ENCODE peak calls at places on chromosomes 7 and 10, in six cellular contexts. One of them, this sample, is unnamed.

GRCh38 chr7:149005427-149006344 is 22.6 kb downstream of the PDIA4 start:
- DNase-seq in prostate gland: peak
- DNase-seq in AG10803: peak
- DNase-seq in coronary artery: peak
- DNase-seq in psoas muscle: peak
- DNase-seq in Panc1: no peak
- DNase-seq in this sample: peak

GRCh38 chr7:64686493-64687184 is 20.7 kb downstream of the ZNF107 start:
- DNase-seq in psoas muscle: no peak
- DNase-seq in AG10803: no peak
- DNase-seq in coronary artery: no peak
- DNase-seq in Panc1: no peak
- DNase-seq in prostate gland: peak
- DNase-seq in this sample: no peak

GRCh38 chr7:27046854-27047549 is 48.8 kb downstream of the HOXA1 start:
- DNase-seq in Panc1: peak
- DNase-seq in psoas muscle: no peak
- DNase-seq in coronary artery: no peak
- DNase-seq in AG10803: peak
- DNase-seq in prostate gland: no peak
- DNase-seq in this sample: peak

GRCh38 chr10:8060010-8060703 is 5.7 kb downstream of the GATA3 start:
- DNase-seq in Panc1: no peak
- DNase-seq in prostate gland: no peak
- DNase-seq in coronary artery: no peak
- DNase-seq in AG10803: peak
- DNase-seq in psoas muscle: no peak
- DNase-seq in this sample: peak

GRCh38 chr7:81725003-81725402 is 44.8 kb downstream of the HGF start:
- DNase-seq in AG10803: peak
- DNase-seq in coronary artery: no peak
- DNase-seq in psoas muscle: no peak
- DNase-seq in Panc1: no peak
- DNase-seq in prostate gland: no peak
- DNase-seq in this sample: peak

GRCh38 chr10:119657725-119658124 is 6.5 kb downstream of the BAG3 start:
- DNase-seq in Panc1: no peak
- DNase-seq in AG10803: no peak
- DNase-seq in prostate gland: peak
- DNase-seq in coronary artery: no peak
- DNase-seq in psoas muscle: peak
- DNase-seq in this sample: no peak

GRCh38 chr10:102814456-102814871 is 22.7 kb downstream of the CYP17A1 start:
- DNase-seq in psoas muscle: no peak
- DNase-seq in coronary artery: peak
- DNase-seq in prostate gland: no peak
- DNase-seq in Panc1: no peak
- DNase-seq in AG10803: no peak
- DNase-seq in this sample: peak

GRCh38 chr10:59606551-59606961 is 103.1 kb downstream of the SLC16A9 start:
- DNase-seq in AG10803: peak
- DNase-seq in coronary artery: no peak
- DNase-seq in prostate gland: no peak
- DNase-seq in psoas muscle: no peak
- DNase-seq in Panc1: no peak
- DNase-seq in this sample: peak

GRCh38 chr10:112510384-112510783 is 63.4 kb downstream of the VTI1A start:
- DNase-seq in prostate gland: no peak
- DNase-seq in AG10803: no peak
- DNase-seq in psoas muscle: no peak
- DNase-seq in coronary artery: no peak
- DNase-seq in Panc1: no peak
- DNase-seq in this sample: no peak

GRCh38 chr7:135300913-135301765 is 67.5 kb downstream of the STRA8 start:
- DNase-seq in coronary artery: no peak
- DNase-seq in Panc1: no peak
- DNase-seq in psoas muscle: no peak
- DNase-seq in prostate gland: no peak
- DNase-seq in AG10803: peak
- DNase-seq in this sample: no peak

GRCh38 chr7:90412458-90413184 is 9.4 kb downstream of the CLDN12 start:
- DNase-seq in AG10803: peak
- DNase-seq in prostate gland: no peak
- DNase-seq in coronary artery: no peak
- DNase-seq in psoas muscle: peak
- DNase-seq in Panc1: no peak
- DNase-seq in this sample: no peak

GRCh38 chr10:22321831-22322662 is 1.1 kb downstream of the BMI1 start:
- DNase-seq in Panc1: no peak
- DNase-seq in prostate gland: no peak
- DNase-seq in psoas muscle: peak
- DNase-seq in AG10803: no peak
- DNase-seq in coronary artery: peak
- DNase-seq in this sample: no peak

GRCh38 chr7:134469622-134470021 is 10.7 kb upstream of the AKR1B1 start:
- DNase-seq in coronary artery: no peak
- DNase-seq in Panc1: no peak
- DNase-seq in AG10803: no peak
- DNase-seq in prostate gland: no peak
- DNase-seq in psoas muscle: no peak
- DNase-seq in this sample: no peak

GRCh38 chr7:155233703-155234492 is 63.8 kb upstream of the INSIG1 start:
- DNase-seq in AG10803: peak
- DNase-seq in coronary artery: no peak
- DNase-seq in Panc1: no peak
- DNase-seq in psoas muscle: peak
- DNase-seq in prostate gland: no peak
- DNase-seq in this sample: no peak

GRCh38 chr7:7201583-7202374 is 19.4 kb downstream of the C1GALT1 start:
- DNase-seq in AG10803: no peak
- DNase-seq in psoas muscle: no peak
- DNase-seq in coronary artery: no peak
- DNase-seq in prostate gland: no peak
- DNase-seq in Panc1: no peak
- DNase-seq in this sample: no peak

GRCh38 chr10:5479481-5480161 is 19.7 kb downstream of the CALML5 start:
- DNase-seq in psoas muscle: no peak
- DNase-seq in Panc1: no peak
- DNase-seq in coronary artery: peak
- DNase-seq in AG10803: no peak
- DNase-seq in prostate gland: no peak
- DNase-seq in this sample: no peak

GRCh38 chr10:130014734-130015695 is 50.9 kb upstream of the EBF3 start:
- DNase-seq in psoas muscle: no peak
- DNase-seq in coronary artery: peak
- DNase-seq in Panc1: no peak
- DNase-seq in AG10803: no peak
- DNase-seq in prostate gland: no peak
- DNase-seq in this sample: no peak

GRCh38 chr10:61961278-61961677 is 59.8 kb downstream of the ARID5B start:
- DNase-seq in psoas muscle: no peak
- DNase-seq in coronary artery: no peak
- DNase-seq in AG10803: no peak
- DNase-seq in Panc1: no peak
- DNase-seq in prostate gland: no peak
- DNase-seq in this sample: no peak

GRCh38 chr7:19397917-19398316 is 252.7 kb upstream of the FERD3L start:
- DNase-seq in Panc1: no peak
- DNase-seq in psoas muscle: no peak
- DNase-seq in prostate gland: no peak
- DNase-seq in coronary artery: no peak
- DNase-seq in AG10803: no peak
- DNase-seq in this sample: peak

GRCh38 chr10:112509558-112510299 is 62.7 kb downstream of the VTI1A start:
- DNase-seq in prostate gland: no peak
- DNase-seq in psoas muscle: no peak
- DNase-seq in Panc1: no peak
- DNase-seq in coronary artery: no peak
- DNase-seq in AG10803: no peak
- DNase-seq in this sample: no peak

GRCh38 chr10:11345224-11346054 is 266.0 kb downstream of the USP6NL start:
- DNase-seq in prostate gland: peak
- DNase-seq in coronary artery: no peak
- DNase-seq in Panc1: no peak
- DNase-seq in psoas muscle: no peak
- DNase-seq in AG10803: no peak
- DNase-seq in this sample: no peak

GRCh38 chr7:106369349-106369748 is 84.6 kb upstream of the NAMPT start:
- DNase-seq in AG10803: peak
- DNase-seq in psoas muscle: no peak
- DNase-seq in Panc1: no peak
- DNase-seq in coronary artery: no peak
- DNase-seq in prostate gland: no peak
- DNase-seq in this sample: peak

GRCh38 chr10:8556321-8556720 is 501.8 kb downstream of the GATA3 start:
- DNase-seq in Panc1: no peak
- DNase-seq in psoas muscle: no peak
- DNase-seq in prostate gland: no peak
- DNase-seq in coronary artery: no peak
- DNase-seq in AG10803: no peak
- DNase-seq in this sample: no peak

GRCh38 chr7:1550005-1550845 is 5.8 kb downstream of the TMEM184A start:
- DNase-seq in psoas muscle: peak
- DNase-seq in coronary artery: peak
- DNase-seq in Panc1: no peak
- DNase-seq in prostate gland: no peak
- DNase-seq in AG10803: no peak
- DNase-seq in this sample: no peak

GRCh38 chr7:7181519-7182155 is 707 bp upstream of the C1GALT1 start:
- DNase-seq in coronary artery: no peak
- DNase-seq in Panc1: peak
- DNase-seq in psoas muscle: peak
- DNase-seq in AG10803: peak
- DNase-seq in prostate gland: peak
- DNase-seq in this sample: no peak

DNA sequence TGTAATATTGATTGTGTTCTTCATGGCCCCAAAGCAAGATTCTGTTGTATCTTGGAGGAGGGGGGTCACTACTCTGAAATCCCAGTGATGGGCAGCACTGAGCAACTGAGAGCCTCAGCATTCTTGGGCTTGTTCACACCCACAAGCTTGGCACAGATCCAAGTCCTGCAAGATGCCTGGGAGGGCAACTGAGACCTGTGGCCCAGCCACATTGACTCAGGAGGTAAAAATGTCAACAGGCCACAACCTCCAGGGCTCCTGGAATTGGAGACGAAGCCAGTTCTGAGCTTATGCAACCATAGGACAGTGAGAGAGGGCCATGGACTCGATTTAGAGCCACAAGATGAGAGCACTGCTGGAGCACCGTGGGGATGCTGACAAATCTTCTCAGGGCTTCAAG is 3.1 kb upstream of the DOCK1 start:
- DNase-seq in AG10803: peak
- DNase-seq in prostate gland: no peak
- DNase-seq in Panc1: peak
- DNase-seq in psoas muscle: no peak
- DNase-seq in coronary artery: no peak
- DNase-seq in this sample: peak
- TF ChIP-seq CTCF in AG10803: peak
- TF ChIP-seq CTCF in prostate gland: no peak
- TF ChIP-seq CTCF in Panc1: no peak
- TF ChIP-seq CTCF in psoas muscle: no peak
- TF ChIP-seq CTCF in coronary artery: no peak
- TF ChIP-seq CTCF in this sample: peak

DNA sequence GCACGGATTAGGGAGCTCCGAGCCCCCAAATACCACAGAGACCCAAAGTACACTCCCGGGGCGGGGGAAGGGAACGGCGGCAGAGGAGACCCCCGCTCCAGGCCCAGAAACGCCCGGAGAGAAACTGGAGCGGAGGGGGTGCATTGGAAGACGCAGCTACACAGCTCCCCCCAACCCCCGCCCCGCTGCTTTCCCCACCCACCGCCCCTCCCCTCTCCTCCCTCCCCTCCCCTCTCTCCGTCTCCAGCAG is 1.1 kb downstream of the PRKAG2 start:
- DNase-seq in Panc1: no peak
- DNase-seq in coronary artery: no peak
- DNase-seq in psoas muscle: no peak
- DNase-seq in prostate gland: no peak
- DNase-seq in AG10803: peak
- DNase-seq in this sample: peak
- H3K4me3 ChIP-seq in Panc1: peak
- H3K4me3 ChIP-seq in coronary artery: peak
- H3K4me3 ChIP-seq in psoas muscle: peak
- H3K4me3 ChIP-seq in prostate gland: peak
- H3K4me3 ChIP-seq in AG10803: peak
- H3K4me3 ChIP-seq in this sample: peak

DNA sequence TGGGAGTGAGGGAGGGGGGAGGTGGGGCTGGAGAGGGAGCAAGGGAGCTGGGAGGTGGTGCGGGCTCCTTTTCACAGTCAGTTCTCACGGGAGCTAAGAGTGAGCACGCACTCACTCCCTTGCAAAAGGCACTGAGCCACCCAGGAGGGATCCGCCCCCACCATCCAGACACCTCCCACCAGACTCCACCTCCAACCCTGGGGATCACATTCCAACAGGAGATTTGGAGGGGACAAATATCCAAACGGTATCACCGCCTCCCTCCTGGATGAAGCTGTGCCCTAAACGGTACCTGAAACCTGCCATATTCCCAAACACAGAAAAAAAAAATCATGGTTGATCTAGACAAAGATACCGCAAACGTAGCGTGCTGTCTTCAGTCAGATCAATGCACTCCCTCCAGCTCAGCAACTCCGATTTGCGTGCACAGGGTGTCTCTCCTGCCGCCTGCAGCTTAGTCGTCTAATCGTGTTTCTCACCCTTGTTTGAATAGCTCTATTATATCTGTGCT is 20.3 kb upstream of the PRKAG2 start:
- DNase-seq in coronary artery: peak
- DNase-seq in psoas muscle: no peak
- DNase-seq in AG10803: no peak
- DNase-seq in prostate gland: no peak
- DNase-seq in Panc1: no peak
- DNase-seq in this sample: no peak
- TF ChIP-seq CTCF in coronary artery: no peak
- TF ChIP-seq CTCF in psoas muscle: no peak
- TF ChIP-seq CTCF in AG10803: no peak
- TF ChIP-seq CTCF in prostate gland: no peak
- TF ChIP-seq CTCF in Panc1: no peak
- TF ChIP-seq CTCF in this sample: no peak

DNA sequence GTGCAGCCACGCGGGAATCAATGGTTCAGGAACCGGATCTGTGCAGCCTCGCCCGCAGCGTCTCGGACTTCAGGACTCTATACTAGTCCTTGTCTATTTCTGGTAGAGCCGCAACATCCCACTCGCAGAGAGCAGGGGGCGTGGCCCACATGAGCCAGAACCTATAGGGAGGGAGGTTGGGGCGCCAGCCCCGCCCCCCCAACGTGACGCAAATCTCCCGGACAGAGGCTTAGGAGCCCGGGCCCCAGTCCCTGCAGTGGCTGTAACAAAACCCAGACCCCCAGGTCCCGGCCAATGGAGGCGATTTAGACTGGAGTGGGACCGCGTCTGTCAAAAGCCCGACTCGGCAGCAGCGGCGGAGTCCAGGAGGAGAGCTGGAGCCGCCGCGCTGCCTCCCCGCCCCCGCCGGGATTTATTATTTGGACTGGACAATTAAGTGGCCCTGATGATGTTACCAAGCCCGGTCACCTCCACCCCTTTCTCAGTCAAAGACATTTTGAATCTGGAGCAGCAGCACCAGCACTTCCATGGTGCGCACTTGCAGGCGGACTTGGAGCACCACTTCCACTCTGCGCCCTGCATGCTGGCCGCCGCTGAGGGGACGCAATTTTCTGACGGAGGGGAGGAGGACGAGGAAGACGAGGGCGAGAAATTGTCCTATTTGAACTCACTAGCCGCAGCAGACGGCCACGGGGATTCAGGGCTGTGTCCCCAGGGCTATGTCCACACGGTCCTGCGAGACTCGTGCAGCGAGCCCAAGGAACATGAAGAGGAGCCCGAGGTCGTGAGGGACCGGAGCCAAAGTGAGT is at the start of gene NKX2-3:
- DNase-seq in coronary artery: no peak
- DNase-seq in AG10803: peak
- DNase-seq in Panc1: no peak
- DNase-seq in prostate gland: no peak
- DNase-seq in psoas muscle: peak
- DNase-seq in this sample: no peak
- H3K4me3 ChIP-seq in coronary artery: peak
- H3K4me3 ChIP-seq in AG10803: no peak
- H3K4me3 ChIP-seq in Panc1: peak
- H3K4me3 ChIP-seq in prostate gland: no peak
- H3K4me3 ChIP-seq in psoas muscle: peak
- H3K4me3 ChIP-seq in this sample: no peak

This sample was measured in astrocyte of the spinal cord.